ENCODE peak calls at places on chromosomes 13 and 19, in six cellular contexts. V, W, G, H, C and B are unnamed samples.

GRCh38 chr19:17721821-17722220 is 2.5 kb downstream of the MAP1S start:
- DNase-seq in V (no peak), W (peak), G (no peak), H (no peak), C (peak), B (no peak)

GRCh38 chr13:110349239-110349638 is 42.2 kb downstream of the COL4A2 start:
- DNase-seq in V (no peak), W (no peak), G (no peak), H (no peak), C (no peak), B (no peak)

GRCh38 chr13:96238861-96239260 is 149.0 kb downstream of the HS6ST3 start:
- DNase-seq in V (no peak), W (no peak), G (no peak), H (no peak), C (no peak), B (no peak)

GRCh38 chr13:102317593-102317992 is 84.3 kb downstream of the FGF14 start:
- DNase-seq in V (peak), W (peak), G (peak), H (peak), C (peak), B (no peak)

GRCh38 chr13:35857769-35858168 is 273.4 kb downstream of the DCLK1 start:
- DNase-seq in V (no peak), W (no peak), G (no peak), H (no peak), C (no peak), B (no peak)

GRCh38 chr13:30835442-30835841 is 70.6 kb upstream of the MEDAG start:
- DNase-seq in V (no peak), W (no peak), G (no peak), H (no peak), C (no peak), B (no peak)

GRCh38 chr19:45763691-45764294 is 5.3 kb downstream of the SIX5 start:
- DNase-seq in V (no peak), W (peak), G (no peak), H (no peak), C (no peak), B (no peak)

GRCh38 chr19:33429891-33430673 is 56.6 kb downstream of the CEBPG start:
- DNase-seq in V (no peak), W (no peak), G (no peak), H (no peak), C (peak), B (no peak)

GRCh38 chr19:41409288-41409687 is 11.7 kb downstream of the BCKDHA start:
- DNase-seq in V (peak), W (no peak), G (no peak), H (no peak), C (no peak), B (no peak)

GRCh38 chr13:102651392-102651791 is 43.5 kb downstream of the METTL21C start:
- DNase-seq in V (no peak), W (no peak), G (no peak), H (no peak), C (no peak), B (no peak)

GRCh38 chr13:109782066-109782822 is 4.1 kb downstream of the IRS2 start:
- DNase-seq in V (no peak), W (no peak), G (no peak), H (no peak), C (no peak), B (no peak)

GRCh38 chr19:55838906-55839305 is 2.6 kb downstream of the NLRP4 start:
- DNase-seq in V (no peak), W (no peak), G (no peak), H (no peak), C (no peak), B (no peak)

GRCh38 chr19:47284324-47284899 is 9.7 kb downstream of the INAFM1 start:
- DNase-seq in V (no peak), W (no peak), G (no peak), H (no peak), C (no peak), B (peak)

GRCh38 chr13:24694907-24695306 is 14.7 kb downstream of the ATP12A start:
- DNase-seq in V (no peak), W (no peak), G (no peak), H (no peak), C (no peak), B (no peak)

GRCh38 chr13:75135325-75135825 is 346.6 kb downstream of the TBC1D4 start:
- DNase-seq in V (no peak), W (no peak), G (no peak), H (no peak), C (no peak), B (no peak)

GRCh38 chr19:4682417-4683200 is 12.5 kb upstream of the MYDGF start:
- DNase-seq in V (no peak), W (no peak), G (no peak), H (no peak), C (no peak), B (no peak)

GRCh38 chr13:22014469-22014868 is 343.6 kb downstream of the FGF9 start:
- DNase-seq in V (no peak), W (no peak), G (no peak), H (no peak), C (no peak), B (no peak)

GRCh38 chr19:31505596-31505910 is 156.3 kb upstream of the TSHZ3 start:
- DNase-seq in V (no peak), W (no peak), G (no peak), H (no peak), C (no peak), B (no peak)

GRCh38 chr13:75749407-75749806 is 113.3 kb downstream of the LMO7 start:
- DNase-seq in V (no peak), W (no peak), G (peak), H (no peak), C (no peak), B (peak)

DNA sequence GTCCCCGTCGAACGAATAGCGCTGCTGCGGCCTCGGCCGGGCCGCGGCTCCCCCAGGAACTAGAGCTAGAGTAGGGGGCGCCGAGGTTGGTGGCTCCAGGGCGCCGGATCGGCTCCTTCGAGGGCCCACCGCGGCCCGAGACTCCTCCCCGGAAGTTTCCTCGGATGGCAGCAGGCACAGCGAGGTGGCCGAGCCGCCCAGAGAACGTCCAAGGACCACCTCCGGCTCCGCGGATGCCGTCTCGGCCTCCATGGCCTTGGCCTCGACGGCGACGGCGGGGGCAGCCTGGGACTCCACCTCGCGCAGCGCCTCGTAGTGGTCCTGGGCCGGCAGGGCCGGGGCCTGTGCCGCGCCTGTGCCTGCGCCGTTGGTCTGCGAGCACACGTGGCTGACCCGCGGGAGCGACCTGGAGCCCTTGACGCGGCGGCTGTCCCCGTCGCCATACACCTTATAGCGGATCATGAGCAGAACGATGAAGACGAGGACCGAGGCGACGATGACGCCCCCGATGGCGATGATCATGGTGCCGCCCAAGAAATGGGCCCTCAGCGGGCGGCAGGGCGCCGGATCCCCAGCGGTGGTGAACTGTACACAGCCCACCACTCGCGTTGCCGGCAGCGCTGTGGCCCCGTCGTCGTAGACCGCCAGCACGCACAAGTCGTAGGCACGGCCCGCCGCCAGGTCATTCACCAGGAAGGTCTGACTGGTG is 11.8 kb downstream of the IFNL1 start:
- DNase-seq in V (no peak), W (no peak), G (no peak), H (no peak), C (no peak), B (peak)
- TF ChIP-seq CTCF in V (no peak), W (no peak), G (no peak), H (no peak), C (no peak), B (no peak)

DNA sequence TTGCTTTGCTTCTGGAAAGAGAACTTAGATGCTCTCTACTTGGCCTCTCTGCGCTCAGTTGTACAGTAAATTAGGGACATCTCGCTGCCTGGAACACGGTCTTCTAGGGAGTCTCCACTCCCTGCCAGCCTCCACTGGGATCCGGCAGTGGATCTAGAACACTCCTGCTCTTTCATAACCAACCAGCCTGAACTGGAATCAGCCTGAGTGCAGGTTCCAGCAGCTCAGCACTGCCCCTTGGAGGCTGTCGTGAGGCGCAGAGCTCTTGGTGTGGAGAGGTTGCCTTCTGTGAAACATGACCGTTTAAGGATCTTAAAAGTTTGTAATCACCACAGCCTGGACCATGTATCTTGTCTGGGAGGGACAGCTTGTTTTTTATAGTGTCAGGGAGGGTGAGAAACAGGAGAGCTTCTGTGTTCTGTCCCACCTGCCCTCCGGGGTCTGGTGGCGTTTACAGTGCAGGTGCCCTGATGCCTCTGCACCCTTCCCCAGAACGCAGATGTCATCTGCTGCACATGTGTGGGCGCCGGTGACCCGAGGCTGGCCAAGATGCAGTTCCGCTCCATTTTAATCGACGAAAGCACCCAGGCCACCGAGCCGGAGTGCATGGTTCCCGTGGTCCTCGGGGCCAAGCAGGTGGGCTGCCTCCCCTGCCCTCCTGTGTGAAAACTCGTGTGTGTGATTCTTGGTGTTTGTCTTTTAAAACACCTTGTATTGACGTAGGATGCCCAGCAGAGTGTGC is 24.8 kb downstream of the UPF1 start:
- DNase-seq in V (no peak), W (no peak), G (no peak), H (no peak), C (no peak), B (no peak)
- TF ChIP-seq CTCF in V (no peak), W (no peak), G (no peak), H (no peak), C (no peak), B (peak)

GRCh38 chr13:62629618-62630017 is 1214.0 kb upstream of the PCDH20 start:
- DNase-seq in V (peak), W (no peak), G (no peak), H (no peak), C (no peak), B (no peak)

GRCh38 chr13:62631124-62631523 is 1215.5 kb upstream of the PCDH20 start:
- DNase-seq in V (no peak), W (no peak), G (no peak), H (no peak), C (no peak), B (no peak)

GRCh38 chr13:62626771-62627170 is 1211.1 kb upstream of the PCDH20 start:
- DNase-seq in V (no peak), W (no peak), G (no peak), H (no peak), C (no peak), B (peak)

GRCh38 chr13:62627226-62627625 is 1211.6 kb upstream of the PCDH20 start:
- DNase-seq in V (no peak), W (no peak), G (no peak), H (no peak), C (no peak), B (no peak)

DNA sequence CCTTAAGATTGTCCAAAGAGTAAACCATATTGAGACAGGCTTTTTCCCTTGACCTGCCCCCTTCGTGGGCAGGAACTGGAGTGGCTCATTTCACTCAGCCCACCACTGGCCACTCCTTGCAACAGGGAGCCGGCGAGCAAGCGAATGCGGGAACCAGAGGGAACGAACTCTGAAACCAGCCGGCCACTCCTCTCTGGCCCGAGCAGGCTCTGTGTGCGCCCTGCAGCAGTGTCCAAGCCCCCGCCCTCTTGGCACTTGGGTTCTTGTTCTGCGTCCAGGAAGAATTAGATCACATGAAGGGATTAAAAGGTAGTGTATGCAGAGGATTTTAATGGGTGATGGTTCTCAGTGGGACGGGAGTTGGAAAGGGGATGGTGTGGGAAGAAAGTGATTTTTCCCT is 1209.6 kb upstream of the PCDH20 start:
- DNase-seq in V (no peak), W (no peak), G (no peak), H (no peak), C (no peak), B (no peak)
- TF ChIP-seq CTCF in V (no peak), W (no peak), G (no peak), H (no peak), C (no peak), B (no peak)

DNA sequence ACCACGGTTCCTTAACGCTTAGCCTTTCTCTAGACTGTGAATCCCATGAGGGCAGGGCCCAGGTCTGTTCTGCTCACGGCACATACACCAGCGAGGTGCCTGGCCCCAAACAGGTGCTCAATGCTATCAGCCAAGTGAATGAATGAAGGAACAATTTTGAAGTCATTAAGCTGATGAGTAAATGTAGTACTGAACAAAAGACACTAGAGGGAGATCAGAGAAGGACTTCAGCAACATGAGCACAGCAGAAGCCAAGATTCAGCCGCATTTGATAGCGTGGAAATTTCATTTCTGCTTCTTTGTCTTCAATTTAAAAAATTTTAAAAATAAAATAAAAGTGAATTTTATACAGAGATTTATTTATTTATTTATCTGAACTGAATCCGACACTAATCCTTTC is 20.1 kb upstream of the MYO16 start:
- DNase-seq in V (no peak), W (no peak), G (no peak), H (no peak), C (no peak), B (no peak)
- TF ChIP-seq CTCF in V (peak), W (peak), G (no peak), H (no peak), C (peak), B (peak)

GRCh38 chr19:38252935-38253691 is 3.1 kb downstream of the PPP1R14A start:
- DNase-seq in V (peak), W (peak), G (peak), H (no peak), C (peak), B (peak)

GRCh38 chr19:38251564-38252051 is 4.6 kb downstream of the PPP1R14A start:
- DNase-seq in V (peak), W (peak), G (no peak), H (no peak), C (peak), B (no peak)

GRCh38 chr19:38252385-38252784 is 3.8 kb downstream of the PPP1R14A start:
- DNase-seq in V (no peak), W (no peak), G (no peak), H (no peak), C (no peak), B (no peak)

GRCh38 chr19:38255759-38256052 is 468 bp downstream of the PPP1R14A start:
- DNase-seq in V (peak), W (no peak), G (no peak), H (no peak), C (no peak), B (no peak)

DNA sequence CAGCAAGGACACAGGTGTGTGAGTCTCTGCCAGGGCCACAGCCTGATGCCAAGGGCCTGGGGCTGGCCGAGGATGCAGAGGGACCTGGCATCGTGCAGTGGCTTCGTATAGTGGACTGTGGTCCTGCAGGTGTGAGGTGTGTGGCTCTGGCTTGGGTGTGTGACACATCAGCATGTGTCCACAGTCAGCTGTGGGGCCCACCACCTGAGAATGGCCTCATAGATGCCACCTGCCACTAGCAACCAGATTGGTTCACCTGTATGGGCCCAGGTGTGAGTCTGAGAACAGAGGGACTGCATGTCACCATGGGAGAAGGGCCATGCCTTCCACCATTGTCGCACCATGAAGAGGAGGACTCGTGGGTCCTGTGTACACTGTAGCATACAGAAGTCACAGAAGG is 2.4 kb downstream of the PPP1R14A start:
- DNase-seq in V (no peak), W (no peak), G (no peak), H (no peak), C (no peak), B (no peak)
- TF ChIP-seq CTCF in V (no peak), W (no peak), G (no peak), H (no peak), C (no peak), B (no peak)